ENCODE peak calls at places on chromosomes 12 and 14, in ten cellular contexts. O is pancreas; M is right atrium auricular region; W is heart left ventricle; P is foreskin keratinocyte; U is CD4-positive, alpha-beta T cell; F is esophagus muscularis mucosa; G is astrocyte; N is stomach; R is IMR-90. L is an unnamed sample.

GRCh38 chr12:96073346-96074336 is 38.3 kb upstream of the LTA4H start:
- DNase-seq in O (no peak), M (no peak), W (no peak), P (peak), U (no peak), F (no peak), G (no peak), N (no peak), R (no peak), L (no peak)

GRCh38 chr12:109255377-109255776 is 53.7 kb downstream of the FOXN4 start:
- DNase-seq in O (no peak), M (no peak), W (no peak), P (no peak), U (no peak), F (no peak), G (no peak), N (no peak), R (peak), L (no peak)

GRCh38 chr12:25976289-25976688 is 17.8 kb downstream of the RASSF8 start:
- DNase-seq in O (no peak), M (no peak), W (no peak), P (no peak), U (no peak), F (no peak), G (no peak), N (no peak), R (no peak), L (no peak)

GRCh38 chr12:46269429-46270241 is 792 bp upstream of the SLC38A1 start:
- DNase-seq in O (no peak), M (no peak), W (no peak), P (peak), U (peak), F (no peak), G (peak), N (no peak), R (no peak), L (no peak)

GRCh38 chr12:63206908-63207307 is 55.9 kb upstream of the AVPR1A start:
- DNase-seq in O (no peak), M (no peak), W (no peak), P (peak), U (no peak), F (no peak), G (no peak), N (no peak), R (no peak), L (no peak)

GRCh38 chr12:25025951-25026490 is 77.1 kb upstream of the BCAT1 start:
- DNase-seq in O (no peak), M (no peak), W (no peak), P (no peak), U (no peak), F (no peak), G (no peak), N (no peak), R (no peak), L (no peak)

GRCh38 chr14:102508774-102509743 is 517 bp downstream of the ANKRD9 start:
- DNase-seq in O (peak), M (peak), W (peak), P (no peak), U (peak), F (no peak), G (no peak), N (peak), R (peak), L (no peak)

GRCh38 chr12:77062846-77063461 is 2.4 kb downstream of the E2F7 start:
- DNase-seq in O (no peak), M (no peak), W (peak), P (peak), U (no peak), F (no peak), G (peak), N (peak), R (peak), L (no peak)

GRCh38 chr12:98595152-98595988 is 1.9 kb downstream of the SLC25A3 start:
- DNase-seq in O (no peak), M (no peak), W (no peak), P (peak), U (no peak), F (no peak), G (peak), N (no peak), R (peak), L (no peak)

GRCh38 chr12:27143676-27144075 is 61.3 kb upstream of the C12orf71 start:
- DNase-seq in O (no peak), M (no peak), W (no peak), P (no peak), U (no peak), F (no peak), G (no peak), N (no peak), R (no peak), L (no peak)

GRCh38 chr12:16361142-16361783 is 13.8 kb downstream of the MGST1 start:
- DNase-seq in O (no peak), M (no peak), W (no peak), P (no peak), U (no peak), F (no peak), G (no peak), N (no peak), R (no peak), L (no peak)

DNA sequence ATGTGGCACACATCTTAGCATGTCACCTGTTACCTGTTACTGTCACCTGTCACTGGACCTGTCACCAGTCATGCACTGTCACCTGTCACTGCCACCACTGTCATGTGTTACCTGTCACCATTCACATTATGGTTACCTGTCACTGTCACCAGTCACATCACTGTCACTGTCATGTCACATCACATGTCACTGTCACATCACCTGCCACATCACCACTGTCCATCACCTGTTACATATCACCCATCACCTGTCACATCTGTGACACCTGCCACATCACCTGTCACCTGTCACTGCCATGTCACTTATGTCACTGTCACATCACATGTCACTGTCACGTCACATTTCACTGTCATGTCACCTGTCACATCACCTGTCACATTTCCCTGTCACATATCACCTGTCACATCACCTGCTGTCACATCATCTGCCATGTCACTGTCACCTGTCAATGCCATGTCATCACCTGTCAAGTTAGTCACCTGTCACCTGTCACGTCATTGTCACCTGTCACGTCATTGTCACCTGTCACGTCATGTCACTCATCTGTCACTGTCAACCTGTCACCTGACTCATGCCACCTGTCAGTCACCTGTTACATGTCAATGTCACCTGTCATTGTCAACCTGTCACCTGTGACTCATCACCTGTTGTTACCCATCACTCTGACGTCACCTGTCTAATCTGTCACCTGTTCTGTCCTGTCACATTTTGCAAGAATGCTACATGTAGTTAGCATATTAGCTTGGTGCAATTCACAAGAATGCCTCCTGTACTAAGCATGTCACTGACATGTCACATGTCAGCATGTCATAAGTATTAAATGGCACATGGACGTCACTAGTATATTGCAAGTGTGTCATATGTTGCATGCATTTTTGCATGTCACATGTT is 29.0 kb upstream of the TESC start:
- DNase-seq in O (no peak), M (no peak), W (no peak), P (no peak), U (no peak), F (no peak), G (no peak), N (no peak), R (no peak), L (no peak)
- H3K27ac ChIP-seq in O (no peak), M (no peak), W (no peak), P (no peak), U (no peak), F (no peak), G (no peak), N (no peak), R (no peak), L (no peak)

GRCh38 chr14:93332853-93333630 is at the start of gene BTBD7:
- DNase-seq in O (peak), M (peak), W (peak), P (peak), U (peak), F (peak), G (peak), N (peak), R (peak), L (peak)
- TF ChIP-seq CTCF in O (no peak), M (peak), W (peak), P (peak), U (no peak), F (peak), G (peak), N (peak), R (peak), L (no peak)

GRCh38 chr12:92926549-92926948 is 2.5 kb downstream of the EEA1 start:
- DNase-seq in O (no peak), M (no peak), W (no peak), P (no peak), U (no peak), F (no peak), G (no peak), N (no peak), R (no peak), L (no peak)
- H3K27ac ChIP-seq in O (no peak), M (peak), W (peak), P (peak), U (no peak), F (peak), G (peak), N (peak), R (peak), L (peak)

GRCh38 chr14:85195872-85196477 is 334.0 kb upstream of the FLRT2 start:
- DNase-seq in O (no peak), M (no peak), W (no peak), P (no peak), U (no peak), F (no peak), G (no peak), N (no peak), R (peak), L (no peak)
- TF ChIP-seq CTCF in O (peak), M (peak), W (peak), P (peak), U (no peak), F (peak), G (peak), N (peak), R (peak), L (no peak)

GRCh38 chr14:98229676-98230366 is 1042.2 kb downstream of the BCL11B start:
- DNase-seq in O (no peak), M (no peak), W (no peak), P (no peak), U (peak), F (peak), G (no peak), N (no peak), R (no peak), L (no peak)
- H3K27ac ChIP-seq in O (no peak), M (no peak), W (no peak), P (no peak), U (peak), F (no peak), G (no peak), N (no peak), R (no peak), L (no peak)

DNA sequence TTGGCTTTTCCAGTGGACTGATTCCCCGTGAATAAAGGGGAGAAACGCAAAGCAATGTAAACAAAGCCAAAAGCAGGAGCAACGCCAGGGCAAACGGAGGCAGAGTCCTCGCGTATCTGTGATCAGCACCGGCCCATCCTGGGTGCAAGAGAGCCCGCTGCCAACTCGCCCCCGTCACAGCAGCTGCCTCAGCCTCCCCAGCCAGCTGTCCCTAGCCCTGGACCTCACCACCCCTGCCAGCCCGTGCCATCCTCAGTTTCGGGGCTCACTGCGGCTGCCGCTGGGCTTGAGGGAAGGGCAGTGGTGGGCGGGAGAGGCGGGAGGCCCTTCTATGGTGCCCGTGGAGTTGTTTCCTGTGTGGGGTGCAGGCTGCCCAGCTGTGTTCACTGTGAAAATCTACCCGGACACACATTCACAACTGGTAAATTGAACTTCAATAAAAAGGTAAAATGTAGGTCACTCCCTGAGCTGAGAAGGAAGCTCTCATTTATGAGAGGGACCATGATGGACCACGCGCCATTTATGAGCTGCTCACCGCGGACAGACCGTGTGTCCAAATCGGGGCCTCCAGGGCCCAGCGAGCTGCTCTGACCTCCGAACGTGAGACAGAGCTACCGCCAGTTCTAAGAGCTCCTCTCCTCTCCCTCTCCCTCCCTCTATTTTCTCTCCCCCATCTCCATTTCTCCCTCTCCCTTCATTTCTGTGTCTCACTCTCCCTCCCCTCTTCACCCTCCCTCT is 330.5 kb upstream of the SFSWAP start:
- DNase-seq in O (no peak), M (no peak), W (no peak), P (no peak), U (no peak), F (no peak), G (no peak), N (no peak), R (no peak), L (no peak)
- TF ChIP-seq CTCF in O (no peak), M (no peak), W (no peak), P (no peak), U (no peak), F (no peak), G (no peak), N (no peak), R (no peak), L (no peak)

GRCh38 chr12:131281016-131281415 is 327.3 kb downstream of the ADGRD1 start:
- DNase-seq in O (no peak), M (no peak), W (no peak), P (no peak), U (no peak), F (no peak), G (no peak), N (no peak), R (no peak), L (no peak)

GRCh38 chr12:131282292-131283080 is 328.8 kb downstream of the ADGRD1 start:
- DNase-seq in O (no peak), M (no peak), W (no peak), P (no peak), U (no peak), F (no peak), G (no peak), N (no peak), R (no peak), L (no peak)

GRCh38 chr12:131280426-131280825 is 326.7 kb downstream of the ADGRD1 start:
- DNase-seq in O (no peak), M (no peak), W (no peak), P (no peak), U (no peak), F (no peak), G (no peak), N (peak), R (no peak), L (no peak)

GRCh38 chr12:131279281-131279921 is 325.7 kb downstream of the ADGRD1 start:
- DNase-seq in O (no peak), M (no peak), W (peak), P (no peak), U (no peak), F (no peak), G (no peak), N (no peak), R (no peak), L (no peak)

GRCh38 chr12:131283191-131283861 is 329.6 kb downstream of the ADGRD1 start:
- DNase-seq in O (no peak), M (no peak), W (no peak), P (no peak), U (no peak), F (no peak), G (no peak), N (no peak), R (no peak), L (no peak)
- H3K27ac ChIP-seq in O (no peak), M (no peak), W (no peak), P (no peak), U (no peak), F (no peak), G (no peak), N (no peak), R (no peak), L (no peak)

GRCh38 chr14:63205850-63206249 is 1.6 kb downstream of the RHOJ start:
- DNase-seq in O (no peak), M (no peak), W (no peak), P (no peak), U (no peak), F (no peak), G (peak), N (no peak), R (peak), L (no peak)

GRCh38 chr14:63204407-63205280 is at the start of gene RHOJ:
- DNase-seq in O (peak), M (no peak), W (peak), P (no peak), U (no peak), F (no peak), G (peak), N (no peak), R (peak), L (no peak)

GRCh38 chr14:63205281-63205575 is 985 bp downstream of the RHOJ start:
- DNase-seq in O (no peak), M (no peak), W (no peak), P (no peak), U (no peak), F (no peak), G (no peak), N (no peak), R (no peak), L (no peak)

GRCh38 chr14:63203015-63203414 is 1.2 kb upstream of the RHOJ start:
- DNase-seq in O (no peak), M (no peak), W (no peak), P (no peak), U (no peak), F (no peak), G (no peak), N (no peak), R (no peak), L (no peak)

DNA sequence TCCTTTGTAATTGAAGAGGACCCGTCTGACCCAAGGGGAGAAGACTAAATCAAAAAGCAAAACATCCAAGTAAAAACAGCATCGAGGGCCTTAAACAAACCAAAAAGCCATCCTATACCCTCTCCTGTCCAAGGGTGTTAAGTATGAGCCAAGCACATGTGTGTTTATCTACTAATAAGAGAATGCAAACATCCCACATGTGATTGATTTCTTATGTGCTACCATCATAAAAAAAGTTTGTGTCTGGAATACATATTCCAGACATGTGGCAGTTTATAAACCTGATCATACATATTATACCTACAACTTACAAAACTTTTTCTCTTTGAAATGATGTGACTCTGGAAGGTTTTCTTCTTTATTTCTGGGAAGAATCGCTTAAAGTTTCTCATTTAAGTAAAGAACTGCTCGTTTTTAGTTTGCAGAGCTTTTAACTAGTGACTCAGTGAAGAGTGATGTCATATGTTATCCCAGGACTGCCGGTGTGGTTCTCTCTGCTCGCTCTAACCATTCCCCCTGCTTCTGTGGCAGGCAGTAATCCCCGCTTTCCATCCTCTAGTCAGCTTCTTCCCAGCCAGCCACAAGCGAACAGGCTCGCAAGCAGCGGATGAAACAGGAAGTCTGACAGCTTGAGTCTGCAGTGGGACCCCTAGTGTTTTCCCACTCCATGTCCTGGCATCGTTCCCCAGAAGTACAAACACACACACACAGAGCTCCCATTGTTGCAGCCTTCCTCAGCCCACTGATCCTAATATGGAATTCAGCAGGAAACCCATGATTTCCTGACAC is 431 bp upstream of the RHOJ start:
- DNase-seq in O (no peak), M (peak), W (peak), P (peak), U (no peak), F (peak), G (peak), N (peak), R (peak), L (peak)
- TF ChIP-seq CTCF in O (no peak), M (no peak), W (peak), P (no peak), U (no peak), F (peak), G (peak), N (no peak), R (peak), L (no peak)

GRCh38 chr14:92507174-92507768 is 6.3 kb upstream of the RIN3 start:
- DNase-seq in O (no peak), M (no peak), W (no peak), P (no peak), U (no peak), F (no peak), G (no peak), N (no peak), R (no peak), L (peak)
- H3K27ac ChIP-seq in O (no peak), M (no peak), W (no peak), P (no peak), U (no peak), F (no peak), G (no peak), N (no peak), R (no peak), L (peak)

L was measured in lung.